ENCODE peak calls at places on chromosomes 7 and 10, in nine cellular contexts. P is pancreas; Q is HCT116; D is cardiac fibroblast; A is PC-3; V is WERI-Rb-1; U is IMR-90; Z is activated CD8-positive, alpha-beta T cell treated with anti-CD3 and anti-CD28 coated beads for 36 hours; C is GM13977. M is an unnamed sample.

GRCh38 chr10:97771055-97771811 is 566 bp downstream of the SFRP5 start:
- DNase-seq in Q (no peak), Z (peak; percentile 35), A (no peak), U (peak; percentile 15), D (peak; percentile 33), V (peak; percentile 49), C (peak; percentile 69), P (peak; percentile 84), M (no peak)

GRCh38 chr7:141700291-141700847 is 1.6 kb downstream of the DENND11 start:
- DNase-seq in U (no peak), A (no peak), Z (no peak), C (no peak), D (no peak), V (no peak), Q (no peak), P (no peak), M (no peak)

GRCh38 chr7:124764847-124765400 is 668 bp downstream of the GPR37 start:
- DNase-seq in C (peak; percentile 54), Z (peak; percentile 42), P (peak; percentile 80), A (peak; percentile 23), Q (no peak), V (peak; percentile 34), U (peak; percentile 5), D (peak; percentile 1), M (peak; percentile 39)

GRCh38 chr10:89553064-89553734 is 17.8 kb upstream of the SLC16A12 start:
- DNase-seq in A (peak; percentile 92), Z (no peak), D (peak; percentile 98), C (no peak), Q (peak; percentile 82), P (no peak), U (peak; percentile 97), V (no peak), M (peak; percentile 84)

GRCh38 chr7:3404490-3404889 is 103.4 kb downstream of the SDK1 start:
- DNase-seq in Q (no peak), P (no peak), U (peak; percentile 56), V (no peak), Z (no peak), D (peak; percentile 25), A (peak; percentile 74), C (no peak), M (peak; percentile 31)

GRCh38 chr7:47661051-47661714 is 79.3 kb upstream of the TNS3 start:
- DNase-seq in D (no peak), Q (no peak), V (no peak), C (no peak), P (no peak), A (no peak), U (no peak), Z (no peak), M (no peak)

GRCh38 chr7:101717986-101718746 is 89.1 kb upstream of the MYL10 start:
- DNase-seq in P (no peak), D (peak; percentile 33), Z (no peak), U (peak; percentile 86), V (peak; percentile 45), A (no peak), Q (no peak), C (no peak), M (no peak)

GRCh38 chr7:100247152-100247757 is 27.5 kb downstream of the PVRIG start:
- DNase-seq in Z (peak; percentile 27), C (no peak), V (peak; percentile 36), D (peak; percentile 53), U (peak; percentile 86), A (peak; percentile 92), Q (peak; percentile 70), P (no peak), M (peak; percentile 93)

GRCh38 chr7:132705146-132705545 is 128.9 kb upstream of the PLXNA4 start:
- DNase-seq in C (no peak), U (no peak), P (no peak), A (no peak), Q (no peak), V (no peak), D (no peak), Z (no peak), M (no peak)

GRCh38 chr7:92633211-92633906 is 43.2 kb upstream of the FAM133B start:
- DNase-seq in P (no peak), Z (peak; percentile 54), Q (peak; percentile 66), C (no peak), A (peak; percentile 91), D (peak; percentile 96), V (no peak), U (peak; percentile 94), M (peak; percentile 90)

GRCh38 chr7:2667843-2668242 is 20.2 kb upstream of the AMZ1 start:
- DNase-seq in U (no peak), Q (no peak), D (no peak), A (no peak), C (no peak), V (no peak), P (no peak), Z (no peak), M (no peak)

GRCh38 chr7:44280636-44280992 is 44.8 kb downstream of the CAMK2B start:
- DNase-seq in P (no peak), D (no peak), C (no peak), V (peak; percentile 3), Z (no peak), Q (no peak), U (no peak), A (no peak), M (no peak)

GRCh38 chr10:74081192-74081803 is 69.3 kb downstream of the AP3M1 start:
- DNase-seq in Z (peak; percentile 56), Q (peak; percentile 43), D (peak; percentile 74), A (peak; percentile 94), C (peak; percentile 37), U (peak; percentile 57), P (no peak), V (peak; percentile 57), M (peak; percentile 76)

GRCh38 chr7:55132890-55133551 is 114.2 kb downstream of the EGFR start:
- DNase-seq in P (no peak), Z (peak; percentile 22), C (no peak), D (peak; percentile 99), A (peak; percentile 98), Q (peak; percentile 97), V (no peak), U (peak; percentile 100), M (peak; percentile 97)

GRCh38 chr10:88553116-88553752 is 29.9 kb downstream of the RNLS start:
- DNase-seq in C (peak; percentile 43), Z (peak; percentile 58), P (no peak), U (peak; percentile 84), D (peak; percentile 91), A (no peak), V (peak; percentile 34), Q (peak; percentile 54), M (peak; percentile 77)

DNA sequence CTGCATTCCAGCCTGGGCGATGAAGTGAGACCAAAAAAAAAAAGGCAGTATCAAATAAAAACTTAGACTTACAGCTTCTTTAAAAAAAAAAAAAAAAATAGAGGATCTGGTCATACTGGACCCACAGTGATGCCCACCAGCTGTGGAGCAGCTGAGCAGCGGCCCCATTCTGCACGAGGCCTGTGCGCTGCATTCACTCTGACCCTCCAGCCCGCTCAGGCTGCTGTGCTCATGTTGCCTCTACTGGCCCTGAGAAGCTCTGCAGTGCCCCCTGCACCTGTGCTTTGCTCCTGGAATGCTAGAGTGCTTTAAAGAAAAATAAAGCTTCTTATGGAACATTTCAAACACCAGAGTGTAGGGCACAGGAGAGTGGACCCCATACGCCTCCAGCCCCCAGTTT is 33.2 kb downstream of the TMEM120A start:
- DNase-seq in P (no peak), V (no peak), Z (no peak), D (no peak), A (no peak), Q (no peak), U (no peak), C (no peak), M (no peak)
- TF ChIP-seq CTCF in P (no peak), V (peak; percentile 60), Z (no peak), D (no peak), A (peak; percentile 39), Q (peak; percentile 31), U (no peak), C (peak; percentile 15), M (no peak)

DNA sequence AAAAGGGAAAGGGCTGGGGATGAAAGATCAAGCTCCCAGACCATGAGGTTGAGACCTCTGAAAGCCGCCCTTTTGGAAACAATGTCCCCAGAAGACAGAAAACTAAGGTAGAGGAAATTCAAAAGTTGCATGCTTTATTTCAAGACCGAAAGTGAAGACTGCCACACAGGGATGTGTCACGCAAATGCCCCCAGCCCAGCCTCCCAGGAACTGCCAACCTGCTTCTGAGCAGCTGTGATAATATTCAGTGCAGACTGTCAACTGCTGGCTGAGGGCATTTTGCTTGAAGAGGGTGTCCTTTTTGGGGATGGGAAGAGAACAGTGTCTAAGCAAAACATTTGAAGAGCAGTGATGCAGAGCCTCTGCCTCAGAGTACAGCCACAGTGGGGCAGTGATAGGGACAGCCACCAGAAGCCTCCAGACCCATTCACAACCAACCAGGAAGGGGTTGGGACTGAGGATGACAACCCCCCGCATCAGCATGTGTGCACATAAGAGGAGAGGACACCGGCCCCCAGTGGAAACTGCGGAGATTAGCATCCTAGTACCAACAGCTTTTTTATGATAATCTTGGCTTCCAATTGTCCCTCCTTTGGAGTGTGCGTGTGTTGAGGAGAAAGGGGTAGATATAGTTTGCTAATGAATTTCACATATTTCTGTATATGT is 34.7 kb upstream of the NFE2L3 start:
- DNase-seq in Q (no peak), D (no peak), Z (no peak), U (no peak), P (no peak), V (peak; percentile 79), C (no peak), A (no peak), M (no peak)
- TF ChIP-seq CTCF in Q (peak; percentile 26), D (no peak), Z (no peak), U (no peak), P (no peak), V (peak; percentile 55), C (no peak), A (no peak), M (no peak)

GRCh38 chr7:90749774-90750173 is 153.7 kb downstream of the CDK14 start:
- DNase-seq in C (peak; percentile 33), A (peak; percentile 27), Z (no peak), D (no peak), V (peak; percentile 10), Q (no peak), P (no peak), U (peak; percentile 33), M (peak; percentile 24)
- TF ChIP-seq CTCF in C (peak; percentile 47), A (peak; percentile 47), Z (no peak), D (peak; percentile 18), V (peak; percentile 35), Q (peak; percentile 21), P (no peak), U (peak; percentile 30), M (no peak)

DNA sequence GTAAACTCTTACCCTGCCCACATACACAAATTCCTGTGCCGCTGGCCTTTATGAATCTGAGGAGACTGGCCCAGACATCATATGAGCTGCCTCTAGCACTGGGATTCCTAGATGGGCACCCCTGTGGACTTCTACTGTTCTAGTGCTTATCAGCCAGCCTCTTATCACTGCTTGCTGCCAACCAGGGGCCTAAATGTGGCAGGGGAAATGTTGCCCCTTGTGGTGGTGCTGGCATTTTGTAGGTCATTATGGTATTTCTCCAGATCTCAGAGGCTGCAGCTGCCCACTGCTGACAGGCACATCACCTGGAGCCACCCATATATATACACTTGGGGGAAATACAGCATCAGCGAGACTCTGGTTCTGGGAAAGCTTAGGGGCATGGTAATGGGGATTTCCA is 5.4 kb downstream of the SFR1 start:
- DNase-seq in P (no peak), V (peak; percentile 13), D (no peak), A (no peak), C (no peak), U (no peak), Q (no peak), Z (peak; percentile 52), M (peak; percentile 16)
- TF ChIP-seq CTCF in P (no peak), V (peak; percentile 31), D (peak; percentile 11), A (peak; percentile 47), C (no peak), U (no peak), Q (peak; percentile 76), Z (peak; percentile 32), M (no peak)